ENCODE peak calls at places on chromosomes 2 and 18, in four cellular contexts. One of them, this sample, is unnamed.

GRCh38 chr2:239359194-239359912 is 41.5 kb downstream of the HDAC4 start:
- DNase-seq in GM23248: peak; percentile 73
- DNase-seq in hypothalamus: no peak
- DNase-seq in cardiac fibroblast: no peak
- DNase-seq in this sample: no peak

GRCh38 chr2:66538291-66538690 is 103.4 kb downstream of the MEIS1 start:
- DNase-seq in GM23248: peak; percentile 75
- DNase-seq in hypothalamus: no peak
- DNase-seq in cardiac fibroblast: peak; percentile 29
- DNase-seq in this sample: no peak

GRCh38 chr2:152755029-152755428 is 36.6 kb downstream of the ARL6IP6 start:
- DNase-seq in GM23248: peak; percentile 8
- DNase-seq in hypothalamus: no peak
- DNase-seq in cardiac fibroblast: peak; percentile 42
- DNase-seq in this sample: no peak

GRCh38 chr18:37476182-37476581 is 89.4 kb downstream of the CELF4 start:
- DNase-seq in GM23248: peak; percentile 54
- DNase-seq in hypothalamus: no peak
- DNase-seq in cardiac fibroblast: no peak
- DNase-seq in this sample: no peak

GRCh38 chr2:29698216-29698615 is 223.2 kb downstream of the ALK start:
- DNase-seq in GM23248: peak; percentile 6
- DNase-seq in hypothalamus: no peak
- DNase-seq in cardiac fibroblast: peak; percentile 16
- DNase-seq in this sample: no peak

GRCh38 chr2:128325665-128326181 is 7.1 kb upstream of the HS6ST1 start:
- DNase-seq in GM23248: no peak
- DNase-seq in hypothalamus: no peak
- DNase-seq in cardiac fibroblast: no peak
- DNase-seq in this sample: no peak

GRCh38 chr2:28377984-28378678 is 14.5 kb upstream of the FOSL2 start:
- DNase-seq in GM23248: no peak
- DNase-seq in hypothalamus: no peak
- DNase-seq in cardiac fibroblast: no peak
- DNase-seq in this sample: no peak

GRCh38 chr18:63970803-63971191 is 916 bp downstream of the SERPINB8 start:
- DNase-seq in GM23248: peak; percentile 77
- DNase-seq in hypothalamus: no peak
- DNase-seq in cardiac fibroblast: no peak
- DNase-seq in this sample: peak; percentile 23

GRCh38 chr2:55961318-55961911 is 37.8 kb upstream of the EFEMP1 start:
- DNase-seq in GM23248: peak; percentile 69
- DNase-seq in hypothalamus: no peak
- DNase-seq in cardiac fibroblast: peak; percentile 86
- DNase-seq in this sample: peak; percentile 52

GRCh38 chr2:101162561-101163330 is 11.6 kb upstream of the TBC1D8 start:
- DNase-seq in GM23248: no peak
- DNase-seq in hypothalamus: no peak
- DNase-seq in cardiac fibroblast: no peak
- DNase-seq in this sample: no peak

GRCh38 chr2:69565431-69565839 is 78.1 kb downstream of the AAK1 start:
- DNase-seq in GM23248: peak; percentile 47
- DNase-seq in hypothalamus: no peak
- DNase-seq in cardiac fibroblast: peak; percentile 51
- DNase-seq in this sample: peak; percentile 37

This sample was measured in tibial nerve.